ENCODE peak calls at places on chromosomes 13 and 19, in five cellular contexts. O is GM06990, E is ascending aorta, F is mucosa of descending colon, A is neural progenitor cell. M is an unnamed sample.

GRCh38 chr13:72104656-72105180 is 237.7 kb upstream of the DACH1 start:
- DNase-seq in F (no peak), O (no peak), E (no peak), A (no peak), M (no peak)

GRCh38 chr13:98905199-98905598 is 72.7 kb downstream of the DOCK9 start:
- DNase-seq in O (no peak), E (no peak), F (no peak), A (no peak), M (no peak)

GRCh38 chr19:46856062-46857022 is 4.5 kb upstream of the ARHGAP35 start:
- DNase-seq in E (peak; percentile 79), A (peak; percentile 97), F (peak; percentile 96), O (peak; percentile 79), M (peak; percentile 94)

GRCh38 chr19:32642771-32643170 is 32.2 kb downstream of the ANKRD27 start:
- DNase-seq in E (no peak), O (no peak), A (no peak), F (no peak), M (no peak)

GRCh38 chr19:33429891-33430673 is 56.6 kb downstream of the CEBPG start:
- DNase-seq in F (peak; percentile 28), A (no peak), O (no peak), E (no peak), M (peak; percentile 21)

GRCh38 chr19:40663712-40664692 is 26.4 kb downstream of the NUMBL start:
- DNase-seq in A (no peak), O (no peak), E (no peak), F (no peak), M (no peak)

GRCh38 chr19:55212447-55212846 is 3.1 kb upstream of the PTPRH start:
- DNase-seq in O (no peak), A (no peak), E (no peak), F (peak; percentile 61), M (no peak)

GRCh38 chr19:11265177-11265784 is 3.0 kb upstream of the DOCK6 start:
- DNase-seq in A (no peak), E (no peak), O (no peak), F (no peak), M (no peak)

GRCh38 chr13:112895521-112896465 is 73.2 kb upstream of the MCF2L start:
- DNase-seq in F (peak; percentile 46), O (no peak), E (no peak), A (no peak), M (no peak)

GRCh38 chr19:16144216-16144581 is 714 bp downstream of the HSH2D start:
- DNase-seq in A (no peak), F (no peak), E (no peak), O (no peak), M (no peak)

GRCh38 chr13:46668906-46669525 is 116.0 kb downstream of the LRCH1 start:
- DNase-seq in F (no peak), E (no peak), A (no peak), O (no peak), M (no peak)

GRCh38 chr13:40495620-40496001 is 170.8 kb downstream of the FOXO1 start:
- DNase-seq in A (no peak), O (no peak), E (no peak), F (no peak), M (no peak)

GRCh38 chr13:98834254-98834960 is 81.9 kb upstream of the SLC15A1 start:
- DNase-seq in E (no peak), A (peak; percentile 74), F (no peak), O (no peak), M (no peak)

GRCh38 chr13:25177012-25177411 is 4.9 kb upstream of the AMER2 start:
- DNase-seq in A (no peak), E (no peak), O (no peak), F (no peak), M (no peak)

DNA sequence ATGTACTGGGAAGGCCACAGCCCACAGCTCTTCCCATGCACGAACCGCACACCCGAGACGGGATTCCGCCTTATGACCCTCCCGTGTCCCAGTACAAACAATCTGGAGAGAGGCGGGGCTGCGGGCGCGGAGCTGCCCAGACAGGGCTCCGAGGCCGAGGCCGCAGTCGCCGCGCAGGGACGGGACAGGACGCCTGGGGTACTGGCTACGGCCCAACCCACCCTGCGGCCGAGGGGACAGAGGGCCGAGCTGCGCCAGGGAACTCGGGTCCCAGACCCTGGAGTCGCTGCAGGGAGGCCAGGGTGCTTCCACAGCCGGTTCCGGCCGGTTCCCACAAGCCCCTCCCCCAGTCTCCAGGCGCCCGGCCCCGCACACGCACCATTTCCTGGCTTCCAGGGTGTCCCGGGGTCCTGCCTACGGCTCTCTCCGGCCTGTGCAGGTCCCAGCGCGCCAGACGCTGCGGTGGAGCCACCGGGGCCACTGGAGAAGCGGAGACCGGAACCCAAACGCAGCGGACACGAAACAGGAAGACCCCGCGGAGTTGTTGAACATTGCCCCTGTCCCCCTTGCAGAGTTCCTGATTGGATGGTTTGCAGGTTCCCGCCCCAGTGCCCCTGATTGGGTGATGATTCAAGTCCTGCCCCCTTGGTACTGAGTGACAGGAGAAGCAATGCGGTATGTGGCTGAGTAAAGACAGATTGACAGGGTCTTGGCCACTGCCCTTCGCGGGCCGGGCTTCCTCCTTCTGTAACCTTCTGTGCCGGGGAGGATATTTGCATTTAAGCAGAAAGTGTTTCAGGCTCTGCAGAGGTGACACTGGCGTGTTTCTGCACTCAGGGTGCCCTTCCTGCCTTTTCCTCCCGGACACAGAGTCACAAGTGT is at the start of gene ZNF564:
- DNase-seq in F (peak; percentile 96), E (peak; percentile 93), A (peak; percentile 98), O (peak; percentile 91), M (peak; percentile 96)
- H3K36me3 ChIP-seq in F (no peaks in the 10 kb centered on the region), E (no peaks in the 10 kb centered on the region), A (no peaks in the 10 kb centered on the region), O (peaks cover 3% of the 10 kb centered on the region), M (no peaks in the 10 kb centered on the region)

GRCh38 chr13:45142440-45143345 is 22.4 kb downstream of the GTF2F2 start:
- DNase-seq in F (no peak), E (no peak), A (peak; percentile 5), O (no peak), M (no peak)
- H3K36me3 ChIP-seq in F (no peaks in the 10 kb centered on the region), E (peaks cover 6% of the 10 kb centered on the region), A (no peaks in the 10 kb centered on the region), O (no peaks in the 10 kb centered on the region), M (no peaks in the 10 kb centered on the region)

GRCh38 chr19:1953441-1954094 is 12.6 kb downstream of the CSNK1G2 start:
- DNase-seq in F (no peak), O (no peak), A (no peak), E (no peak), M (no peak)
- H3K36me3 ChIP-seq in F (no peaks in the 10 kb centered on the region), O (peaks cover 19% of the 10 kb centered on the region), A (no peaks in the 10 kb centered on the region), E (no peaks in the 10 kb centered on the region), M (no peaks in the 10 kb centered on the region)

GRCh38 chr13:21934309-21934708 is 263.4 kb downstream of the FGF9 start:
- DNase-seq in A (no peak), O (no peak), E (no peak), F (no peak), M (no peak)
- H3K36me3 ChIP-seq in A (no peaks in the 10 kb centered on the region), O (no peaks in the 10 kb centered on the region), E (no peaks in the 10 kb centered on the region), F (no peaks in the 10 kb centered on the region), M (no peaks in the 10 kb centered on the region)

DNA sequence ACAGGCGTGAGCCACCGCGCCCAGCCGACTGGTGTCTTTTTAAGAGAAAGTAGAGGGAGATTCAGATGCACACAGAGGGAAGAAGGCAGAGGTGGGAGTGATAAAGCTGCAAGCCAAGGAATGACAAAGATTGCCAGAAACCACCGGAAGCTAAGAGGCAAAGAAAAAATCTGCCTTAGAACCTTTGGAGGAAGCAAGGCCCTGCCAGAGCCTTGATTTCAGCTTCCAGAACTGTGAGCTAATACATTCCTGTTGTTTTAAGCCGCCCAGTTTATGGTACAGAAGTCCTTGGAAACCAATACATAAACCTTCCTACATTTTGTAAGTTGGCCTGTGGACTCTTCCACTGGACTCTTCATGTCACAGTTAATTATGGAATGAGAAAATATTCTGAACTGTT is 71.7 kb upstream of the SOX21 start:
- DNase-seq in E (no peak), O (no peak), A (no peak), F (no peak), M (no peak)
- H3K36me3 ChIP-seq in E (no peaks in the 10 kb centered on the region), O (no peaks in the 10 kb centered on the region), A (no peaks in the 10 kb centered on the region), F (no peaks in the 10 kb centered on the region), M (no peaks in the 10 kb centered on the region)

GRCh38 chr13:108974686-108975085 is 345.3 kb downstream of the MYO16 start:
- DNase-seq in O (no peak), F (no peak), E (no peak), A (no peak), M (no peak)
- H3K36me3 ChIP-seq in O (no peaks in the 10 kb centered on the region), F (no peaks in the 10 kb centered on the region), E (no peaks in the 10 kb centered on the region), A (no peaks in the 10 kb centered on the region), M (no peaks in the 10 kb centered on the region)

DNA sequence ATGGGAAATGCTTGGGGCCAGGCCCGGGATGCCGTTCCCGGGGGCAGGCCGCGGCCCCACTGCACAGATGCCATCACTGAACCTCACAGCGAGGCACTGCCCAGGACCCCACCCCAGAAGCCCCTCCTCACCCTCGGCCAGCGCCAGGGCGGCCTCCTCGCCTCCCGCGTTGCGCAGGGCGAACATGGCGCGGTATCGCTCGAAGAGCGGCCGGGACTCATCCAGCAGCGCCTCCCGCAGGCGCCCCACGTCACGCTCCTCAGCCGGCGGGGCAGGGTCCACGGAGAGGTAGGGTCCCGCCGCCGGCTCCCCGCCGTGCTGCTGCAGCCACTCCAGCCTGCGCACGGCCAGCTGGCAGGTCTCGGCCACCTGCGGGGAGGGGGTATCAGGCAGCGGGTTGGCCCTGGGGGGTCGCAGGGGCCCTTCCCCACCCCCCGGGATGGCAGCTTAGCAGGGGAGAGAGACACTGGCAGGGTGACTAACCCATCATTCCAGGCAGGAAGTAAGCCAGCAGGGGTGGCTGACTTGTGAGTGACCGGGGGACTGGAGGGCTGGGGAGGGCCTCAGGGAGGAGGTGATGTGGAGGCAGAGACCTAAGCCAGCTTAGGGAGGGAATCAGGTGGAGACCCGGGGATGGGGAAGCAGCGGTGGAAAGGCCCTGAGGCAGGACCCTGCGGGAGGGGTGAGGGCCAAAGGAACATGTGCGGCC is 8.2 kb downstream of the DOHH start:
- DNase-seq in E (no peak), O (no peak), A (no peak), F (no peak), M (no peak)
- H3K36me3 ChIP-seq in E (peaks cover 59% of the 10 kb centered on the region), O (peaks cover 14% of the 10 kb centered on the region), A (no peaks in the 10 kb centered on the region), F (no peaks in the 10 kb centered on the region), M (no peaks in the 10 kb centered on the region)

GRCh38 chr19:18452386-18452785 is 14.5 kb upstream of the ISYNA1 start:
- DNase-seq in A (no peak), O (no peak), E (no peak), F (no peak), M (no peak)
- H3K36me3 ChIP-seq in A (no peaks in the 10 kb centered on the region), O (peaks cover 47% of the 10 kb centered on the region), E (peaks cover 40% of the 10 kb centered on the region), F (no peaks in the 10 kb centered on the region), M (peaks cover 21% of the 10 kb centered on the region)